ENCODE peak calls at places on chromosomes 5 and 9, in ten cellular contexts. W is K562; E is CD8-positive, alpha-beta T cell; D is BE2C; J is MM.1S; M is GM12878; H is endodermal cell; C is tibial artery; X is Panc1; F is cardiac muscle cell. R is an unnamed sample. For H3K4me1, the result is how much of the 10 kb centered on the place peaks cover.

GRCh38 chr5:59034498-59035186 is 451.8 kb downstream of the RAB3C start:
- DNase-seq in J (peak), X (no peak), E (no peak), M (no peak), F (peak), W (no peak), H (no peak), C (no peak), D (peak), R (no peak)

GRCh38 chr9:91758491-91758981 is 191.5 kb downstream of the ROR2 start:
- DNase-seq in M (peak), D (peak), C (no peak), X (no peak), W (peak), F (peak), H (peak), E (no peak), J (peak), R (no peak)

GRCh38 chr5:8865686-8866374 is 680.0 kb downstream of the SEMA5A start:
- DNase-seq in E (no peak), X (no peak), W (no peak), F (no peak), C (no peak), M (no peak), D (no peak), H (no peak), J (no peak), R (no peak)

GRCh38 chr5:174324680-174325079 is 279.2 kb downstream of the NSG2 start:
- DNase-seq in J (no peak), C (no peak), W (no peak), D (no peak), H (no peak), E (no peak), M (no peak), X (no peak), F (peak), R (no peak)

GRCh38 chr5:67249590-67249895 is 52.9 kb upstream of the CD180 start:
- DNase-seq in H (no peak), M (no peak), D (no peak), F (no peak), W (no peak), X (no peak), E (no peak), C (no peak), J (no peak), R (no peak)

GRCh38 chr9:127347831-127348699 is 48.9 kb upstream of the SLC2A8 start:
- DNase-seq in W (no peak), M (no peak), F (peak), C (no peak), E (no peak), H (no peak), D (peak), X (peak), J (no peak), R (no peak)

GRCh38 chr5:140630296-140630695 is 2.7 kb downstream of the CD14 start:
- DNase-seq in D (no peak), J (no peak), C (no peak), H (no peak), F (no peak), E (no peak), W (no peak), X (no peak), M (no peak), R (no peak)

GRCh38 chr5:106269252-106269843 is 1401.4 kb downstream of the EFNA5 start:
- DNase-seq in E (no peak), M (no peak), H (no peak), X (no peak), D (no peak), W (no peak), C (no peak), F (peak), J (no peak), R (no peak)

GRCh38 chr5:14265574-14265973 is 122.4 kb downstream of the TRIO start:
- DNase-seq in X (peak), M (no peak), C (no peak), F (peak), J (no peak), D (no peak), H (no peak), W (no peak), E (no peak), R (no peak)

GRCh38 chr5:146283344-146283761 is 55.3 kb upstream of the POU4F3 start:
- DNase-seq in H (no peak), J (no peak), C (no peak), W (no peak), X (peak), M (no peak), F (peak), D (no peak), E (no peak), R (no peak)

GRCh38 chr9:129166962-129167557 is 11.0 kb downstream of the IER5L start:
- DNase-seq in C (peak), H (peak), D (no peak), X (no peak), M (no peak), W (peak), E (no peak), J (no peak), F (peak), R (peak)

GRCh38 chr5:142095651-142096330 is 12.8 kb upstream of the NDFIP1 start:
- DNase-seq in F (no peak), M (peak), J (no peak), D (no peak), E (peak), C (peak), X (no peak), W (no peak), H (no peak), R (no peak)

GRCh38 chr5:58466939-58467338 is 7.1 kb upstream of the PLK2 start:
- DNase-seq in H (peak), M (no peak), F (peak), W (no peak), J (peak), X (no peak), C (no peak), E (no peak), D (peak), R (no peak)

GRCh38 chr9:84659273-84659672 is 10.3 kb upstream of the NTRK2 start:
- DNase-seq in E (no peak), H (no peak), C (no peak), D (no peak), W (no peak), J (no peak), M (no peak), F (no peak), X (no peak), R (no peak)

GRCh38 chr5:153209016-153209415 is 281.5 kb upstream of the GRIA1 start:
- DNase-seq in M (no peak), W (no peak), C (no peak), F (no peak), X (no peak), E (no peak), J (no peak), D (no peak), H (no peak), R (no peak)

GRCh38 chr9:87578625-87579024 is 81.0 kb downstream of the DAPK1 start:
- DNase-seq in M (no peak), H (no peak), D (no peak), J (no peak), X (no peak), F (peak), W (no peak), E (no peak), C (no peak), R (no peak)

GRCh38 chr5:178285399-178286225 is 53.0 kb upstream of the PHYKPL start:
- DNase-seq in X (no peak), E (no peak), H (no peak), M (no peak), C (peak), W (no peak), F (no peak), D (peak), J (no peak), R (peak)

GRCh38 chr5:55308254-55308836 is 556 bp downstream of the MTREX start:
- DNase-seq in E (peak), J (peak), D (peak), F (peak), C (no peak), H (no peak), M (no peak), X (peak), W (peak), R (peak)

GRCh38 chr9:135559606-135560005 is 1.9 kb upstream of the PAEP start:
- DNase-seq in W (no peak), D (no peak), C (no peak), E (no peak), F (peak), M (no peak), H (peak), J (no peak), X (no peak), R (no peak)

GRCh38 chr9:86557918-86558317 is 203.7 kb upstream of the TUT7 start:
- DNase-seq in D (no peak), X (no peak), W (no peak), C (no peak), F (no peak), J (no peak), M (no peak), H (no peak), E (no peak), R (no peak)

GRCh38 chr5:93576994-93577575 is 3.9 kb downstream of the NR2F1-AS1 start:
- DNase-seq in M (no peak), H (no peak), C (no peak), E (no peak), J (no peak), D (no peak), X (no peak), F (no peak), W (no peak), R (no peak)
- H3K4me1 ChIP-seq in M (under half), H (under half), C (under half), E (under half), J (under half), D (under half), X (under half), F (under half), W (under half), R (under half)

GRCh38 chr5:100900142-100900795 is 2.8 kb downstream of the ST8SIA4 start:
- DNase-seq in D (peak), M (no peak), J (peak), E (peak), H (peak), C (peak), W (no peak), X (no peak), F (peak), R (peak)
- TF ChIP-seq CTCF in D (peak), M (peak), J (peak), E (peak), H (peak), C (peak), W (no peak), X (peak), F (peak), R (no peak)

GRCh38 chr5:154477382-154478223 is 424 bp downstream of the HAND1 start:
- DNase-seq in J (no peak), E (no peak), W (no peak), D (peak), M (no peak), H (peak), C (no peak), X (no peak), F (no peak), R (no peak)

GRCh38 chr5:154478224-154478565 is at the start of gene HAND1:
- DNase-seq in W (peak), H (peak), E (no peak), C (no peak), M (no peak), X (no peak), D (peak), F (no peak), J (no peak), R (peak)

GRCh38 chr5:154474957-154475334 is 3.1 kb downstream of the HAND1 start:
- DNase-seq in E (no peak), F (no peak), D (no peak), M (no peak), C (no peak), J (no peak), X (no peak), W (no peak), H (no peak), R (no peak)

GRCh38 chr5:154475613-154476342 is 2.2 kb downstream of the HAND1 start:
- DNase-seq in C (no peak), H (peak), D (no peak), J (no peak), X (no peak), M (no peak), E (no peak), F (no peak), W (no peak), R (no peak)

DNA sequence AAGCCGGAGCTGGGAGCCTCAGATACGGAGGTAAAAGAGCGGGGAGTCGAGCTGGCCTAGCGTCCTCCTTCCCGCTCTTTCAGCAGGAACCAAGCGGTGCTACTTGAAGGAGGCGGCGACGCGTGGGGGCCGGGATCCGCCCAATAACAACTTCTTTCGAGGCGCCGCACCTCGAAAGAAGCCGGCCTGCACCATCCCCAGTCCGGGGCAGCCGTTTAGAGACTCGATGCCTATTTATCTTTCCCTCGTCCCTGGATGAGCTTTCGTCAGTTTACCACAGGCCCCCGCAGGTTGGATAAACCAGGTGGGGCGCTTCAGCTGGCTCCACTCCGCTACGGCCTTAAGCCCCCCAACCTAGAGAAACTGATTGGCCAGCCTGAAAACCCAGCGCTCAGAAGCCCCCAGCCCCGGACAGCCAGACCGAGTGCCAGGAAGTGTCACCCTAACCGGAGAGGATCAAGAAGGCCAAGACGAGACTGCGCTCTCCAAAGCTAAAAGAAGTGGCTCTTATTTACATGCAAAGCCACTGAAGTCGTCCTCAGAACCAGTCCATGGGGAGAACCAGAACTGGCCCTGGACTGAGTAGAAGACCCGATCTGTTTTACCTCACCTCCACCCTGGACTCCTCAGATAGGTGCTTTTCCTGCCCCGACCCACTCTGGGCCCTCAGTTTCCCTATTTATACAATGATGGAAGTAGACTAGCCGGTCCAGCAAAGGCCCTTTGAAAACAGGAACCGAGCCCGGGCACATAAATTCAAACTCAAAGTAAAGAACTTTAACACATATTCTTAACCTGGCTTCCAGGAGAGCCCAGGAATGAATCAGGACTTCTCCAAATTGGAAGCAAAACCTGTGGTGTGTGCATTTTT is 1.4 kb downstream of the HAND1 start:
- DNase-seq in H (peak), D (no peak), J (no peak), W (no peak), C (no peak), F (no peak), X (no peak), E (no peak), M (no peak), R (no peak)
- H3K4me1 ChIP-seq in H (under half), D (under half), J (under half), W (under half), C (under half), F (under half), X (under half), E (half or more), M (under half), R (under half)

DNA sequence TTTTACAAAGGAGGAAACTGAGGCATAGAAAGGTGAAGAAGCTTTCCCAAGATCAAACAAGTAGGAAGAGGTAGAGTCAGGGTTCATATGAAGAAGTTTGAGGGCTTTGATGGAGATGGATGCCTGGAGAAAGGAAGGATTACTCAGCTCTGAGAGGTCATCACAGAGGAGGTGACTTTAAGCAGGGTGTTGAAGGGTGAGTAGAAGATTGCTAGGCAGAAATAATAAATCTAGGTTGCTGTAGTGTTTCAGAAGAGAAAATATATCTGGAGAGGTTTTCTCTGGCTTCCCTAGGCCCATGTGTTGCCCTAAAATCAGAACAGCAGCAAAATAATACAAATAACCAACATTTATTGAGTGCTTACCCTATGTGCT is 196.3 kb downstream of the PALM2AKAP2 start:
- DNase-seq in X (no peak), C (no peak), M (no peak), W (no peak), J (no peak), D (no peak), F (no peak), E (no peak), H (no peak), R (no peak)
- TF ChIP-seq CTCF in X (no peak), C (no peak), M (no peak), W (no peak), J (no peak), D (no peak), F (no peak), E (no peak), H (no peak), R (no peak)

DNA sequence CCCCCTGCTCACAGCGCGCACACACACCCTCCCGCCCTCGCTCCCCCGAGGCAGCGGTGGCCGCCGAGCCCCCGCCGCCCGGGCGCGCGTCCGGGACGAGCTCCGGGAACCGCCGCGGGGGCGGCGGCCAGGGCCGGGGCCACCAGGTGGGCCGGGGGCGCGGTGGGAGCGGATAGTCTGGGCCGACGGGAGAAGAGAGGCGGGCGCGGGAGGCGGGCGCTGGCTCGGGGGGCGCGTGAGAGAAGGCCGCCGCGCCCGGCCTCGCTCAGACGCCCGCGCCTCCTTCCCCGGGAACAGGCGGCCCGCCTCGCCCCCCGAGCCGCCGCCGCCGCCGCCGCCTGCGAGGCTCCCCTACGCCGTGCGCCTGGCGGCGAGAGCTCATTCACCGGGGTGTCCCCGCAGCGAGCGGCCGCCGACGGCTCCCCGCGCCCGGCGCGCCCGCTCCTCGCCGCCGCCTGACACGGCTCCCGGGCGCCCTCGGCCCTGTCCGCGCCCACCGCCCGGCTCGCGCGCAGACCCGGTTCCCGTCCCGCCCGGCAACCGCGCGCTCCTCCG is at the start of gene GNAQ:
- DNase-seq in H (peak), W (peak), J (no peak), D (peak), E (peak), M (no peak), C (no peak), F (no peak), X (no peak), R (peak)
- H3K4me1 ChIP-seq in H (under half), W (under half), J (under half), D (under half), E (under half), M (under half), C (under half), F (under half), X (under half), R (under half)